ENCODE peak calls at places on chromosomes 6 and 20, in eight cellular contexts. C is ovary, N is cardiac fibroblast, V is GM06990, L is IMR-90, X is hepatocyte, D is astrocyte, Y is colonic mucosa. P is an unnamed sample.

GRCh38 chr6:127918506-127919427 is 17.9 kb upstream of the THEMIS start:
- DNase-seq in L (no peak), X (no peak), V (no peak), N (no peak), C (no peak), D (no peak), Y (no peak), P (no peak)

GRCh38 chr6:50361641-50362331 is 312.1 kb upstream of the DEFB112 start:
- DNase-seq in D (no peak), V (no peak), N (no peak), C (no peak), X (no peak), L (no peak), Y (no peak), P (peak; percentile 80)

GRCh38 chr6:154404791-154405400 is 48.3 kb upstream of the IPCEF1 start:
- DNase-seq in C (no peak), X (no peak), N (peak; percentile 40), Y (no peak), D (peak; percentile 71), V (no peak), L (peak; percentile 84), P (no peak)

GRCh38 chr20:64156886-64157875 is 7.1 kb upstream of the MYT1 start:
- DNase-seq in V (no peak), X (no peak), D (no peak), L (no peak), Y (no peak), N (no peak), C (no peak), P (peak; percentile 11)

GRCh38 chr20:39072653-39073052 is 110.5 kb downstream of the DHX35 start:
- DNase-seq in D (no peak), C (no peak), Y (no peak), X (no peak), V (no peak), N (no peak), L (no peak), P (no peak)

GRCh38 chr6:73564578-73565345 is 43.9 kb upstream of the EEF1A1 start:
- DNase-seq in X (no peak), V (no peak), C (no peak), L (no peak), Y (no peak), D (no peak), N (no peak), P (no peak)

GRCh38 chr6:40907198-40907701 is 131.8 kb downstream of the UNC5CL start:
- DNase-seq in N (peak; percentile 13), C (peak; percentile 52), V (no peak), D (peak; percentile 43), L (peak; percentile 9), X (no peak), Y (peak; percentile 25), P (peak; percentile 96)

GRCh38 chr6:170485159-170485558 is 67.9 kb downstream of the PSMB1 start:
- DNase-seq in X (no peak), L (no peak), N (no peak), D (no peak), C (no peak), Y (no peak), V (no peak), P (no peak)

GRCh38 chr20:15475483-15475882 is 1097.8 kb downstream of the KIF16B start:
- DNase-seq in C (no peak), V (peak; percentile 41), D (no peak), N (no peak), X (no peak), L (no peak), Y (peak; percentile 32), P (peak; percentile 60)

GRCh38 chr6:94510877-94511276 is 1066.5 kb upstream of the MANEA start:
- DNase-seq in X (no peak), V (no peak), N (no peak), L (no peak), Y (no peak), D (no peak), C (no peak), P (no peak)

GRCh38 chr6:43254138-43254817 is 11.0 kb downstream of the TTBK1 start:
- DNase-seq in L (peak; percentile 41), C (no peak), X (no peak), D (no peak), Y (no peak), N (peak; percentile 41), V (no peak), P (peak; percentile 35)

GRCh38 chr20:63896136-63896890 is 1.4 kb downstream of the DNAJC5 start:
- DNase-seq in C (peak; percentile 64), D (peak; percentile 21), L (peak; percentile 46), X (peak; percentile 73), N (peak; percentile 20), V (peak; percentile 57), Y (peak; percentile 74), P (peak; percentile 44)

GRCh38 chr6:53492860-53493634 is 51.9 kb downstream of the GCLC start:
- DNase-seq in D (peak; percentile 55), N (peak; percentile 79), V (no peak), C (no peak), X (peak; percentile 63), Y (no peak), L (peak; percentile 73), P (peak; percentile 70)

GRCh38 chr6:105151644-105152043 is 28.2 kb downstream of the POPDC3 start:
- DNase-seq in V (no peak), N (no peak), Y (no peak), C (no peak), X (no peak), L (peak; percentile 36), D (no peak), P (no peak)

GRCh38 chr6:81767163-81768000 is 14.9 kb upstream of the TENT5A start:
- DNase-seq in X (no peak), D (peak; percentile 71), N (peak; percentile 69), C (no peak), V (no peak), Y (peak; percentile 73), L (peak; percentile 41), P (peak; percentile 45)

GRCh38 chr6:117206951-117207687 is 58.2 kb upstream of the VGLL2 start:
- DNase-seq in X (peak; percentile 6), C (no peak), D (no peak), Y (no peak), L (no peak), V (no peak), N (no peak), P (peak; percentile 49)

GRCh38 chr6:147298461-147298860 is 94.2 kb downstream of the STXBP5 start:
- DNase-seq in D (no peak), C (no peak), X (no peak), L (no peak), N (peak; percentile 51), V (no peak), Y (no peak), P (no peak)

GRCh38 chr6:113969888-113970807 is 800 bp downstream of the HDAC2 start:
- DNase-seq in C (peak; percentile 72), L (peak; percentile 35), V (peak; percentile 78), Y (peak; percentile 71), N (peak; percentile 26), D (peak; percentile 35), X (peak; percentile 77), P (peak; percentile 60)

GRCh38 chr6:14518515-14519217 is 401.1 kb downstream of the CD83 start:
- DNase-seq in V (no peak), X (no peak), Y (no peak), C (no peak), D (peak; percentile 57), L (peak; percentile 12), N (peak; percentile 30), P (no peak)

GRCh38 chr20:63095718-63096654 is 89.2 kb upstream of the BHLHE23 start:
- DNase-seq in D (no peak), V (no peak), N (no peak), C (peak; percentile 11), L (no peak), X (no peak), Y (no peak), P (no peak)

GRCh38 chr6:75348882-75349261 is 64.3 kb upstream of the TMEM30A start:
- DNase-seq in D (no peak), N (no peak), L (no peak), V (no peak), Y (no peak), C (no peak), X (no peak), P (no peak)
- H3K4me3 ChIP-seq in D (no peak overlapping the region), N (no peak overlapping the region), L (no peak overlapping the region), V (no peak overlapping the region), Y (no peak overlapping the region), C (peak overlapping the region; percentile 15), X (no peak overlapping the region), P (no peak overlapping the region)

GRCh38 chr6:157322792-157323113 is 566 bp downstream of the TMEM242 start:
- DNase-seq in D (no peak), N (no peak), Y (no peak), V (no peak), C (no peak), X (no peak), L (no peak), P (no peak)

GRCh38 chr6:157326979-157327378 is 3.7 kb upstream of the TMEM242 start:
- DNase-seq in D (peak; percentile 74), X (no peak), N (no peak), Y (no peak), C (no peak), L (peak; percentile 40), V (no peak), P (no peak)

GRCh38 chr6:157325069-157325805 is 1.9 kb upstream of the TMEM242 start:
- DNase-seq in X (no peak), L (peak; percentile 63), V (no peak), Y (no peak), D (peak; percentile 41), C (no peak), N (peak; percentile 38), P (peak; percentile 81)

GRCh38 chr6:157323924-157324276 is 581 bp upstream of the TMEM242 start:
- DNase-seq in D (peak; percentile 82), Y (peak; percentile 76), X (peak; percentile 88), L (peak; percentile 81), V (no peak), N (peak; percentile 83), C (peak; percentile 81), P (peak; percentile 78)

GRCh38 chr6:157323114-157323923 is at the start of gene TMEM242:
- DNase-seq in C (peak; percentile 94), N (peak; percentile 97), Y (peak; percentile 94), D (peak; percentile 91), V (peak; percentile 96), X (peak; percentile 94), L (peak; percentile 93), P (peak; percentile 94)
- TF ChIP-seq CTCF in C (peak; percentile 46), N (peak; percentile 40), Y (no peak), D (no peak), V (no peak), X (peak; percentile 39), L (no peak), P (peak; percentile 26)

DNA sequence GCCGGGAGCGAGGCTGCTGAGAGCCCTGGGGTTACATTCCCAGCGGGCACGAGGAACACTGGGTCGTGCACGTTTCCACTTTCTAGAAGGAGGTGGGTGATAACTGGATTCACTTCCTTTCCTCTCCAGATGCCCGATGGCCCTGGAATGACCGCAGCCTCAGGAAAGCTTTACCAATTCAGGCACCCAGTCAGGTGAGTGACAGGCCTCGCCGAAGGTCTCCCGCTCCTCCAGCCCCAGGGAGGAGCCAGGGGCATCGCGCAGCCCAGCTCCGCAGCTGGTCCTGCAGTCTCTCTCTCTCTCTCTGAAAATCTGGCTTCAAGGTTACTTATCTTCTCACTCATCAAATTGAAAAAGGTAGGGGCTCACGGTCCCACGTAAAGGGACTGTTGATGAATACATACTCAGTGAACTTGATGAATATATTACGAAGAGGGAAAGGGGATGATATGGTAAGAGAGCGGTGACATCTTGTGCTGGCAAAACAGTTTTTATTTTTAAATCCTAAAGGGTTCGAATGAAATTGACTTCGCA is 875 bp downstream of the RIPPLY2 start:
- DNase-seq in X (no peak), C (no peak), V (peak; percentile 15), L (no peak), Y (no peak), D (no peak), N (no peak), P (no peak)
- H3K4me3 ChIP-seq in X (no peak overlapping the region), C (no peak overlapping the region), V (peak overlapping the region; percentile 55), L (peak overlapping the region; percentile 37), Y (peak overlapping the region; percentile 20), D (peak overlapping the region; percentile 58), N (peak overlapping the region; percentile 52), P (peak overlapping the region; percentile 41)

GRCh38 chr20:37237656-37238055 is 24.0 kb downstream of the GHRH start:
- DNase-seq in N (no peak), C (no peak), X (no peak), V (no peak), D (no peak), Y (no peak), L (no peak), P (no peak)
- TF ChIP-seq CTCF in N (no peak), C (no peak), X (no peak), V (no peak), D (no peak), Y (no peak), L (no peak), P (no peak)

P was measured in epithelial cell of esophagus.